ENCODE peak calls at places on chromosomes 6 and 20, in five cellular contexts. G is activated CD4-positive, alpha-beta T cell treated with anti-CD3 and anti-CD28 coated beads, Interleukin-2, amount 50 U/mL, for 24 hours; F is stimulated activated naive B cell treated with anti-CD40 and anti-IgM and Interleukin-4, amounts not matched to agents 10 μg/mL and 1 μg/mL and 100 μg/mL, for 72 hours; L is A549; Z is NCI-H1436. U is an unnamed sample.

GRCh38 chr20:21982559-21982958 is 277.1 kb downstream of the PAX1 start:
- DNase-seq in G (no peak), F (no peak), L (no peak), Z (no peak), U (no peak)

GRCh38 chr6:26330835-26331808 is 33.9 kb upstream of the BTN3A2 start:
- DNase-seq in G (no peak), F (peak), L (peak), Z (peak), U (no peak)

GRCh38 chr6:166707045-166707444 is 80.0 kb upstream of the RPS6KA2 start:
- DNase-seq in G (no peak), F (no peak), L (peak), Z (peak), U (peak)

GRCh38 chr20:25177890-25178321 is 17.6 kb upstream of the ENTPD6 start:
- DNase-seq in G (no peak), F (no peak), L (no peak), Z (no peak), U (peak)

GRCh38 chr6:33008944-33009861 is at the start of gene HLA-DOA:
- DNase-seq in G (no peak), F (peak), L (peak), Z (no peak), U (no peak)

GRCh38 chr6:111985202-111985731 is 68.6 kb upstream of the CCN6 start:
- DNase-seq in G (no peak), F (no peak), L (no peak), Z (no peak), U (no peak)

GRCh38 chr6:94127716-94128115 is 708.4 kb upstream of the EPHA7 start:
- DNase-seq in G (no peak), F (no peak), L (no peak), Z (no peak), U (no peak)

GRCh38 chr6:78607188-78607587 is 260.2 kb upstream of the IRAK1BP1 start:
- DNase-seq in G (no peak), F (no peak), L (no peak), Z (no peak), U (no peak)

GRCh38 chr6:170094686-170095272 is 196.1 kb downstream of the DLL1 start:
- DNase-seq in G (no peak), F (no peak), L (no peak), Z (no peak), U (peak)

GRCh38 chr20:58308680-58309527 is 611 bp upstream of the RAB22A start:
- DNase-seq in G (peak), F (peak), L (peak), Z (peak), U (peak)

GRCh38 chr6:141388666-141389065 is 744.1 kb upstream of the GJE1 start:
- DNase-seq in G (no peak), F (no peak), L (no peak), Z (no peak), U (no peak)

GRCh38 chr6:31762878-31763616 is 591 bp downstream of the SAPCD1 start:
- DNase-seq in G (no peak), F (no peak), L (no peak), Z (no peak), U (no peak)

GRCh38 chr6:167529684-167530335 is 204.9 kb downstream of the TTLL2 start:
- DNase-seq in G (no peak), F (no peak), L (no peak), Z (no peak), U (no peak)

GRCh38 chr20:17856024-17856564 is 112.5 kb downstream of the SNX5 start:
- DNase-seq in G (no peak), F (peak), L (no peak), Z (peak), U (no peak)

GRCh38 chr6:116847234-116847633 is 18.4 kb upstream of the GPRC6A start:
- DNase-seq in G (no peak), F (no peak), L (peak), Z (peak), U (no peak)

GRCh38 chr6:52634211-52634610 is 36.7 kb upstream of the TMEM14A start:
- DNase-seq in G (no peak), F (no peak), L (no peak), Z (no peak), U (no peak)

GRCh38 chr6:99467509-99468106 is 42.5 kb upstream of the PNISR start:
- DNase-seq in G (no peak), F (no peak), L (peak), Z (peak), U (no peak)

GRCh38 chr20:31851240-31851955 is 6.0 kb upstream of the FOXS1 start:
- DNase-seq in G (no peak), F (no peak), L (no peak), Z (no peak), U (no peak)

GRCh38 chr6:96015321-96015790 is 418 bp upstream of the FUT9 start:
- DNase-seq in G (no peak), F (no peak), L (no peak), Z (no peak), U (peak)

GRCh38 chr6:257774-258173 is 34.5 kb upstream of the DUSP22 start:
- DNase-seq in G (no peak), F (peak), L (no peak), Z (no peak), U (no peak)

GRCh38 chr6:12068899-12069557 is 56.9 kb downstream of the HIVEP1 start:
- DNase-seq in G (no peak), F (no peak), L (peak), Z (no peak), U (no peak)

GRCh38 chr6:21826031-21826430 is 232.5 kb downstream of the SOX4 start:
- DNase-seq in G (no peak), F (no peak), L (peak), Z (no peak), U (no peak)

GRCh38 chr6:145015739-145016558 is 719.4 kb downstream of the EPM2A start:
- DNase-seq in G (peak), F (no peak), L (peak), Z (no peak), U (no peak)

GRCh38 chr20:45630366-45630765 is 718 bp downstream of the WFDC9 start:
- DNase-seq in G (no peak), F (no peak), L (no peak), Z (no peak), U (no peak)

GRCh38 chr6:56450882-56451739 is 191.6 kb downstream of the DST start:
- DNase-seq in G (no peak), F (no peak), L (no peak), Z (no peak), U (peak)

GRCh38 chr6:82396964-82397761 is 33.5 kb downstream of the TPBG start:
- DNase-seq in G (no peak), F (no peak), L (peak), Z (no peak), U (no peak)

GRCh38 chr6:7295916-7296315 is 17.1 kb downstream of the SSR1 start:
- DNase-seq in G (no peak), F (no peak), L (no peak), Z (no peak), U (no peak)

GRCh38 chr20:21513181-21513663 is 642 bp downstream of the NKX2-2 start:
- DNase-seq in G (no peak), F (no peak), L (no peak), Z (no peak), U (no peak)

GRCh38 chr20:45452238-45452637 is 17.3 kb upstream of the WFDC2 start:
- DNase-seq in G (no peak), F (no peak), L (no peak), Z (no peak), U (no peak)